ENCODE peak calls at places on chromosomes 16 and 17, in nine cellular contexts. K is LHCN-M2, Y is mucosa of gallbladder, H is Daoy, N is mesendoderm, R is AG10803, J is mucosa of descending colon, X is left ventricle myocardium inferior, G is iPS-NIHi11. I is an unnamed sample.

GRCh38 chr17:63304704-63305261 is 141.3 kb downstream of the CYB561 start:
- DNase-seq in K (no peak), Y (no peak), H (no peak), N (no peak), R (no peak), J (no peak), X (no peak), G (no peak), I (no peak)

GRCh38 chr17:14268264-14268663 is 31.6 kb upstream of the CDRT15 start:
- DNase-seq in K (no peak), Y (no peak), H (peak; percentile 16), N (peak; percentile 51), R (no peak), J (no peak), X (no peak), G (no peak), I (no peak)

GRCh38 chr16:73056383-73056782 is 8.5 kb upstream of the ZFHX3 start:
- DNase-seq in K (no peak), Y (no peak), H (no peak), N (no peak), R (no peak), J (no peak), X (no peak), G (no peak), I (no peak)

GRCh38 chr17:1124896-1125774 is 54.6 kb downstream of the ABR start:
- DNase-seq in K (no peak), Y (no peak), H (no peak), N (no peak), R (no peak), J (no peak), X (no peak), G (no peak), I (no peak)

GRCh38 chr16:19238386-19238785 is 47.1 kb upstream of the CLEC19A start:
- DNase-seq in K (no peak), Y (no peak), H (no peak), N (no peak), R (no peak), J (no peak), X (no peak), G (no peak), I (no peak)

GRCh38 chr17:43608313-43608712 is 53.4 kb downstream of the MEOX1 start:
- DNase-seq in K (peak; percentile 23), Y (no peak), H (peak; percentile 49), N (peak; percentile 55), R (peak; percentile 16), J (no peak), X (no peak), G (no peak), I (peak; percentile 84)

GRCh38 chr17:8944748-8945147 is 20.8 kb downstream of the PIK3R5 start:
- DNase-seq in K (no peak), Y (no peak), H (no peak), N (no peak), R (no peak), J (no peak), X (no peak), G (no peak), I (no peak)

GRCh38 chr17:40399185-40399584 is 18.5 kb downstream of the TOP2A start:
- DNase-seq in K (peak; percentile 59), Y (no peak), H (peak; percentile 30), N (peak; percentile 67), R (peak; percentile 70), J (no peak), X (no peak), G (peak; percentile 46), I (peak; percentile 29)

GRCh38 chr17:64024781-64025731 is 4.6 kb upstream of the ICAM2 start:
- DNase-seq in K (peak; percentile 13), Y (no peak), H (no peak), N (no peak), R (no peak), J (no peak), X (no peak), G (no peak), I (peak; percentile 33)

GRCh38 chr17:17888821-17889220 is 52.0 kb upstream of the SREBF1 start:
- DNase-seq in K (no peak), Y (no peak), H (no peak), N (peak; percentile 74), R (no peak), J (no peak), X (no peak), G (peak; percentile 82), I (no peak)

GRCh38 chr16:48676836-48677235 is 66.9 kb upstream of the N4BP1 start:
- DNase-seq in K (peak; percentile 2), Y (no peak), H (no peak), N (no peak), R (peak; percentile 18), J (no peak), X (no peak), G (no peak), I (peak; percentile 5)

GRCh38 chr17:50210249-50211225 is 9.1 kb upstream of the COL1A1 start:
- DNase-seq in K (peak; percentile 98), Y (peak; percentile 69), H (peak; percentile 98), N (peak; percentile 96), R (peak; percentile 98), J (peak; percentile 81), X (peak; percentile 57), G (peak; percentile 65), I (peak; percentile 92)

GRCh38 chr16:64990101-64990500 is 131.8 kb downstream of the CDH11 start:
- DNase-seq in K (no peak), Y (no peak), H (no peak), N (no peak), R (no peak), J (no peak), X (no peak), G (no peak), I (no peak)

GRCh38 chr16:30526823-30527634 is 663 bp upstream of the ZNF768 start:
- DNase-seq in K (peak; percentile 96), Y (peak; percentile 98), H (peak; percentile 98), N (peak; percentile 99), R (peak; percentile 96), J (peak; percentile 99), X (peak; percentile 99), G (peak; percentile 98), I (peak; percentile 97)

GRCh38 chr17:77125432-77125901 is 15.3 kb upstream of the SEC14L1 start:
- DNase-seq in K (peak; percentile 93), Y (no peak), H (peak; percentile 95), N (no peak), R (peak; percentile 92), J (no peak), X (no peak), G (no peak), I (peak; percentile 92)

GRCh38 chr17:61490540-61490975 is 38.3 kb downstream of the TBX4 start:
- DNase-seq in K (peak; percentile 45), Y (no peak), H (peak; percentile 45), N (no peak), R (peak; percentile 78), J (no peak), X (no peak), G (no peak), I (peak; percentile 89)

GRCh38 chr16:23371368-23371767 is 69.3 kb downstream of the SCNN1B start:
- DNase-seq in K (no peak), Y (no peak), H (no peak), N (no peak), R (no peak), J (no peak), X (no peak), G (no peak), I (no peak)

GRCh38 chr17:2368383-2368782 is 31.1 kb downstream of the SGSM2 start:
- DNase-seq in K (no peak), Y (no peak), H (no peak), N (no peak), R (no peak), J (no peak), X (no peak), G (no peak), I (no peak)

GRCh38 chr17:19248923-19249574 is 11.9 kb downstream of the EPN2 start:
- DNase-seq in K (peak; percentile 86), Y (peak; percentile 39), H (peak; percentile 58), N (no peak), R (peak; percentile 83), J (peak; percentile 61), X (peak; percentile 47), G (no peak), I (peak; percentile 89)

GRCh38 chr16:57316390-57317017 is 32.0 kb upstream of the PLLP start:
- DNase-seq in K (peak; percentile 69), Y (no peak), H (peak; percentile 72), N (peak; percentile 65), R (peak; percentile 91), J (no peak), X (no peak), G (no peak), I (peak; percentile 68)

GRCh38 chr16:81711609-81712329 is 67.3 kb upstream of the PLCG2 start:
- DNase-seq in K (peak; percentile 91), Y (peak; percentile 68), H (peak; percentile 93), N (peak; percentile 86), R (peak; percentile 92), J (no peak), X (peak; percentile 8), G (peak; percentile 80), I (peak; percentile 89)

GRCh38 chr17:66636111-66636510 is 198.8 kb upstream of the CACNG5 start:
- DNase-seq in K (peak; percentile 56), Y (no peak), H (peak; percentile 81), N (no peak), R (peak; percentile 83), J (no peak), X (no peak), G (no peak), I (peak; percentile 46)

GRCh38 chr16:50812876-50813466 is 71.1 kb downstream of the CYLD start:
- DNase-seq in K (no peak), Y (no peak), H (no peak), N (no peak), R (peak; percentile 15), J (no peak), X (no peak), G (no peak), I (no peak)

GRCh38 chr17:38326996-38327792 is 16.6 kb downstream of the GPR179 start:
- DNase-seq in K (no peak), Y (peak; percentile 26), H (no peak), N (no peak), R (no peak), J (no peak), X (peak; percentile 28), G (no peak), I (no peak)

GRCh38 chr17:70869402-70870085 is 700.2 kb downstream of the KCNJ2 start:
- DNase-seq in K (peak; percentile 21), Y (no peak), H (no peak), N (peak; percentile 90), R (no peak), J (no peak), X (no peak), G (peak; percentile 17), I (no peak)

GRCh38 chr16:18958621-18959578 is 24.8 kb upstream of the TMC7 start:
- DNase-seq in K (peak; percentile 45), Y (no peak), H (no peak), N (no peak), R (peak; percentile 20), J (no peak), X (no peak), G (no peak), I (peak; percentile 9)

GRCh38 chr16:84774810-84775209 is 45.0 kb upstream of the CRISPLD2 start:
- DNase-seq in K (peak; percentile 95), Y (no peak), H (peak; percentile 49), N (no peak), R (peak; percentile 83), J (no peak), X (no peak), G (no peak), I (peak; percentile 78)

GRCh38 chr16:85986931-85987749 is 88.2 kb downstream of the IRF8 start:
- DNase-seq in K (peak; percentile 5), Y (no peak), H (no peak), N (no peak), R (no peak), J (no peak), X (no peak), G (peak; percentile 97), I (no peak)

GRCh38 chr17:66644311-66644710 is 190.6 kb upstream of the CACNG5 start:
- DNase-seq in K (no peak), Y (no peak), H (no peak), N (no peak), R (no peak), J (no peak), X (no peak), G (no peak), I (no peak)

I was measured in HFFc6.